ENCODE peak calls at places on chromosomes 12 and 14, in seven cellular contexts. C is AG04450; B is HS-27A; A is GM10248; V is T-cell; G is hippocampal formation; T is stimulated activated CD4-positive, alpha-beta T cell treated with anti-CD3 and anti-CD28 coated beads, Interleukin-15, amount 100 ng/mL, for 24 hours. M is an unnamed sample.

GRCh38 chr12:6272300-6273208 is 37.9 kb upstream of the PLEKHG6 start:
- DNase-seq in A (peak; percentile 61), V (no peak), G (no peak), T (peak; percentile 26), B (no peak), C (no peak), M (no peak)

GRCh38 chr12:102067574-102068258 is 5.9 kb upstream of the WASHC3 start:
- DNase-seq in T (no peak), C (no peak), G (no peak), V (no peak), A (no peak), B (no peak), M (no peak)

GRCh38 chr12:1367731-1368285 is 226.6 kb downstream of the FBXL14 start:
- DNase-seq in V (no peak), C (no peak), G (no peak), B (no peak), A (no peak), T (no peak), M (no peak)

GRCh38 chr12:1760566-1761382 is 59.6 kb upstream of the LRTM2 start:
- DNase-seq in V (no peak), C (no peak), G (no peak), T (no peak), A (no peak), B (peak; percentile 45), M (no peak)

GRCh38 chr12:12415886-12416285 is 59.0 kb downstream of the BORCS5 start:
- DNase-seq in B (no peak), T (no peak), C (no peak), A (no peak), V (no peak), G (no peak), M (no peak)

GRCh38 chr12:64273527-64274403 is 51.7 kb upstream of the KICS2 start:
- DNase-seq in B (no peak), T (peak; percentile 24), C (no peak), A (peak; percentile 20), G (no peak), V (no peak), M (no peak)

GRCh38 chr14:66944872-66945271 is 244.4 kb upstream of the GARIN2 start:
- DNase-seq in T (peak; percentile 3), G (no peak), C (no peak), B (no peak), V (no peak), A (no peak), M (no peak)

GRCh38 chr12:112740387-112740934 is 51.1 kb upstream of the RPH3A start:
- DNase-seq in B (no peak), G (no peak), V (no peak), C (no peak), A (no peak), T (no peak), M (no peak)

GRCh38 chr14:105840266-105841021 is 314.1 kb downstream of the TMEM121 start:
- DNase-seq in C (no peak), B (no peak), V (no peak), T (no peak), A (no peak), G (no peak), M (no peak)

GRCh38 chr14:93042968-93043940 is 72.5 kb downstream of the ITPK1 start:
- DNase-seq in C (no peak), A (no peak), T (no peak), B (peak; percentile 97), G (no peak), V (no peak), M (no peak)

GRCh38 chr12:71840226-71840847 is 778 bp downstream of the TBC1D15 start:
- DNase-seq in C (peak; percentile 44), T (peak; percentile 15), B (peak; percentile 43), V (peak; percentile 16), G (no peak), A (no peak), M (no peak)

GRCh38 chr12:17192721-17193120 is 586.8 kb upstream of the LMO3 start:
- DNase-seq in G (no peak), B (no peak), C (no peak), T (no peak), A (no peak), V (no peak), M (no peak)

GRCh38 chr14:78701246-78701645 is 531.1 kb downstream of the NRXN3 start:
- DNase-seq in V (no peak), G (no peak), B (no peak), C (no peak), T (no peak), A (no peak), M (peak; percentile 46)

GRCh38 chr12:12992418-12993175 is 7.5 kb downstream of the HEBP1 start:
- DNase-seq in A (no peak), B (peak; percentile 38), T (no peak), C (peak; percentile 93), V (no peak), G (no peak), M (no peak)

GRCh38 chr14:105537580-105538474 is 11.4 kb downstream of the TMEM121 start:
- DNase-seq in C (no peak), T (peak; percentile 77), B (no peak), V (peak; percentile 60), A (peak; percentile 90), G (no peak), M (no peak)

GRCh38 chr14:92677087-92677668 is 71.2 kb downstream of the LGMN start:
- DNase-seq in G (no peak), V (no peak), C (no peak), B (no peak), A (peak; percentile 89), T (peak; percentile 84), M (no peak)

GRCh38 chr12:114397978-114398881 is 7.7 kb downstream of the TBX5 start:
- DNase-seq in C (no peak), B (no peak), A (no peak), V (no peak), T (no peak), G (no peak), M (no peak)

GRCh38 chr14:40371011-40371410 is 938.8 kb upstream of the FBXO33 start:
- DNase-seq in B (no peak), A (no peak), G (no peak), T (no peak), V (no peak), C (no peak), M (no peak)

GRCh38 chr12:57522887-57523705 is 472 bp downstream of the MBD6 start:
- DNase-seq in G (peak; percentile 35), C (no peak), V (peak; percentile 31), A (no peak), B (no peak), T (peak; percentile 55), M (no peak)

GRCh38 chr14:92500491-92500941 is 13.1 kb upstream of the RIN3 start:
- DNase-seq in V (no peak), A (no peak), B (no peak), T (no peak), C (no peak), G (no peak), M (no peak)

GRCh38 chr12:122753213-122753571 is 568 bp downstream of the DENR start:
- DNase-seq in V (no peak), T (no peak), B (no peak), G (no peak), C (no peak), A (no peak), M (no peak)

GRCh38 chr14:94601961-94602391 is 10.2 kb upstream of the SERPINA3 start:
- DNase-seq in A (no peak), C (peak; percentile 78), G (peak; percentile 26), T (no peak), V (no peak), B (no peak), M (no peak)

GRCh38 chr14:90560529-90560928 is 163.7 kb downstream of the CALM1 start:
- DNase-seq in V (no peak), B (no peak), T (no peak), G (peak; percentile 6), A (no peak), C (no peak), M (no peak)

GRCh38 chr12:87953257-87953860 is 75.8 kb downstream of the C12orf50 start:
- DNase-seq in A (peak; percentile 20), T (no peak), G (peak; percentile 56), V (no peak), B (peak; percentile 20), C (peak; percentile 36), M (peak; percentile 68)

GRCh38 chr12:50057896-50058670 is 687 bp downstream of the ASIC1 start:
- DNase-seq in G (no peak), C (no peak), T (peak; percentile 34), B (no peak), A (no peak), V (no peak), M (no peak)

GRCh38 chr12:49536526-49537195 is 2.2 kb upstream of the KCNH3 start:
- DNase-seq in V (no peak), T (no peak), G (no peak), A (no peak), C (no peak), B (no peak), M (no peak)

GRCh38 chr12:89211456-89211855 is 140.8 kb downstream of the DUSP6 start:
- DNase-seq in C (no peak), A (no peak), G (no peak), V (no peak), T (no peak), B (no peak), M (no peak)

GRCh38 chr12:43480591-43480990 is 71.4 kb downstream of the ADAMTS20 start:
- DNase-seq in A (no peak), T (no peak), C (no peak), B (no peak), V (no peak), G (no peak), M (no peak)

GRCh38 chr14:63555572-63555971 is 12.4 kb upstream of the PPP2R5E start:
- DNase-seq in G (no peak), B (no peak), A (no peak), V (no peak), C (no peak), T (peak; percentile 20), M (no peak)

GRCh38 chr12:121217761-121218160 is 7.8 kb downstream of the P2RX4 start:
- DNase-seq in T (no peak), V (no peak), B (no peak), C (no peak), G (no peak), A (no peak), M (no peak)

GRCh38 chr12:52006726-52007157 is at the start of gene TAMALIN:
- DNase-seq in A (peak; percentile 75), C (no peak), G (no peak), V (peak; percentile 80), T (peak; percentile 83), B (no peak), M (no peak)

GRCh38 chr12:6767592-6768384 is 1.6 kb downstream of the PTMS start:
- DNase-seq in V (no peak), G (no peak), B (no peak), T (no peak), C (no peak), A (no peak), M (no peak)